ENCODE peak calls at places on chromosomes 11 and 22, in eight cellular contexts. One of them, this sample, is unnamed.

GRCh38 chr11:102495161-102496042 is 35.1 kb downstream of the MMP7 start:
- DNase-seq in choroid plexus epithelial cell: peak
- DNase-seq in activated CD8-positive, alpha-beta memory T cell treated with anti-CD3 and anti-CD28 coated beads, Interleukin-2, amount 50 U/mL, for 4 hours: peak
- DNase-seq in RWPE1: peak
- DNase-seq in ureter: no peak
- DNase-seq in NCI-H1105: peak
- DNase-seq in RPMI7951: peak
- DNase-seq in mammary epithelial cell: peak
- DNase-seq in this sample: peak

GRCh38 chr11:67613960-67614715 is 7.4 kb downstream of the NDUFV1 start:
- DNase-seq in choroid plexus epithelial cell: peak
- DNase-seq in RPMI7951: peak
- DNase-seq in mammary epithelial cell: peak
- DNase-seq in activated CD8-positive, alpha-beta memory T cell treated with anti-CD3 and anti-CD28 coated beads, Interleukin-2, amount 50 U/mL, for 4 hours: peak
- DNase-seq in RWPE1: peak
- DNase-seq in ureter: peak
- DNase-seq in NCI-H1105: peak
- DNase-seq in this sample: peak

GRCh38 chr22:40387758-40388157 is 17.4 kb downstream of the SGSM3 start:
- DNase-seq in mammary epithelial cell: no peak
- DNase-seq in ureter: no peak
- DNase-seq in activated CD8-positive, alpha-beta memory T cell treated with anti-CD3 and anti-CD28 coated beads, Interleukin-2, amount 50 U/mL, for 4 hours: no peak
- DNase-seq in NCI-H1105: no peak
- DNase-seq in RPMI7951: no peak
- DNase-seq in choroid plexus epithelial cell: no peak
- DNase-seq in RWPE1: no peak
- DNase-seq in this sample: no peak

GRCh38 chr11:44752727-44753126 is 26.0 kb downstream of the TSPAN18 start:
- DNase-seq in NCI-H1105: no peak
- DNase-seq in RPMI7951: no peak
- DNase-seq in RWPE1: no peak
- DNase-seq in choroid plexus epithelial cell: no peak
- DNase-seq in activated CD8-positive, alpha-beta memory T cell treated with anti-CD3 and anti-CD28 coated beads, Interleukin-2, amount 50 U/mL, for 4 hours: no peak
- DNase-seq in mammary epithelial cell: no peak
- DNase-seq in ureter: no peak
- DNase-seq in this sample: no peak

GRCh38 chr11:67616431-67617242 is 9.9 kb downstream of the NDUFV1 start:
- DNase-seq in choroid plexus epithelial cell: no peak
- DNase-seq in mammary epithelial cell: no peak
- DNase-seq in activated CD8-positive, alpha-beta memory T cell treated with anti-CD3 and anti-CD28 coated beads, Interleukin-2, amount 50 U/mL, for 4 hours: no peak
- DNase-seq in RWPE1: no peak
- DNase-seq in NCI-H1105: no peak
- DNase-seq in ureter: no peak
- DNase-seq in RPMI7951: no peak
- DNase-seq in this sample: peak

GRCh38 chr22:23219787-23220484 is 39.6 kb downstream of the BCR start:
- DNase-seq in mammary epithelial cell: peak
- DNase-seq in activated CD8-positive, alpha-beta memory T cell treated with anti-CD3 and anti-CD28 coated beads, Interleukin-2, amount 50 U/mL, for 4 hours: peak
- DNase-seq in NCI-H1105: no peak
- DNase-seq in RPMI7951: peak
- DNase-seq in RWPE1: peak
- DNase-seq in ureter: no peak
- DNase-seq in choroid plexus epithelial cell: peak
- DNase-seq in this sample: no peak

GRCh38 chr11:86115542-86116385 is 46.9 kb upstream of the PICALM start:
- DNase-seq in activated CD8-positive, alpha-beta memory T cell treated with anti-CD3 and anti-CD28 coated beads, Interleukin-2, amount 50 U/mL, for 4 hours: no peak
- DNase-seq in ureter: no peak
- DNase-seq in NCI-H1105: no peak
- DNase-seq in mammary epithelial cell: peak
- DNase-seq in choroid plexus epithelial cell: peak
- DNase-seq in RPMI7951: peak
- DNase-seq in RWPE1: no peak
- DNase-seq in this sample: no peak

GRCh38 chr22:45154383-45154782 is 9.3 kb upstream of the NUP50 start:
- DNase-seq in RPMI7951: no peak
- DNase-seq in NCI-H1105: no peak
- DNase-seq in choroid plexus epithelial cell: peak
- DNase-seq in activated CD8-positive, alpha-beta memory T cell treated with anti-CD3 and anti-CD28 coated beads, Interleukin-2, amount 50 U/mL, for 4 hours: no peak
- DNase-seq in mammary epithelial cell: no peak
- DNase-seq in RWPE1: no peak
- DNase-seq in ureter: no peak
- DNase-seq in this sample: no peak

GRCh38 chr11:128343870-128344269 is 243.5 kb downstream of the ETS1 start:
- DNase-seq in NCI-H1105: no peak
- DNase-seq in activated CD8-positive, alpha-beta memory T cell treated with anti-CD3 and anti-CD28 coated beads, Interleukin-2, amount 50 U/mL, for 4 hours: no peak
- DNase-seq in RWPE1: peak
- DNase-seq in RPMI7951: no peak
- DNase-seq in ureter: no peak
- DNase-seq in mammary epithelial cell: peak
- DNase-seq in choroid plexus epithelial cell: no peak
- DNase-seq in this sample: no peak

GRCh38 chr22:23777776-23778575 is 5.3 kb downstream of the MMP11 start:
- DNase-seq in NCI-H1105: no peak
- DNase-seq in mammary epithelial cell: no peak
- DNase-seq in RWPE1: no peak
- DNase-seq in activated CD8-positive, alpha-beta memory T cell treated with anti-CD3 and anti-CD28 coated beads, Interleukin-2, amount 50 U/mL, for 4 hours: no peak
- DNase-seq in choroid plexus epithelial cell: no peak
- DNase-seq in RPMI7951: no peak
- DNase-seq in ureter: no peak
- DNase-seq in this sample: no peak

GRCh38 chr11:72969894-72970335 is 155.7 kb downstream of the ATG16L2 start:
- DNase-seq in choroid plexus epithelial cell: peak
- DNase-seq in mammary epithelial cell: peak
- DNase-seq in RPMI7951: peak
- DNase-seq in RWPE1: no peak
- DNase-seq in NCI-H1105: no peak
- DNase-seq in ureter: no peak
- DNase-seq in activated CD8-positive, alpha-beta memory T cell treated with anti-CD3 and anti-CD28 coated beads, Interleukin-2, amount 50 U/mL, for 4 hours: no peak
- DNase-seq in this sample: no peak

GRCh38 chr22:47275479-47276218 is 513.2 kb downstream of the TBC1D22A start:
- DNase-seq in mammary epithelial cell: no peak
- DNase-seq in NCI-H1105: no peak
- DNase-seq in choroid plexus epithelial cell: peak
- DNase-seq in ureter: no peak
- DNase-seq in RWPE1: no peak
- DNase-seq in RPMI7951: peak
- DNase-seq in activated CD8-positive, alpha-beta memory T cell treated with anti-CD3 and anti-CD28 coated beads, Interleukin-2, amount 50 U/mL, for 4 hours: no peak
- DNase-seq in this sample: no peak

GRCh38 chr11:59423835-59424234 is 2.4 kb downstream of the OR5A2 start:
- DNase-seq in RWPE1: no peak
- DNase-seq in RPMI7951: no peak
- DNase-seq in choroid plexus epithelial cell: no peak
- DNase-seq in mammary epithelial cell: no peak
- DNase-seq in activated CD8-positive, alpha-beta memory T cell treated with anti-CD3 and anti-CD28 coated beads, Interleukin-2, amount 50 U/mL, for 4 hours: no peak
- DNase-seq in ureter: no peak
- DNase-seq in NCI-H1105: no peak
- DNase-seq in this sample: no peak

GRCh38 chr11:34859496-34859895 is 56.7 kb downstream of the APIP start:
- DNase-seq in choroid plexus epithelial cell: no peak
- DNase-seq in RWPE1: no peak
- DNase-seq in mammary epithelial cell: no peak
- DNase-seq in activated CD8-positive, alpha-beta memory T cell treated with anti-CD3 and anti-CD28 coated beads, Interleukin-2, amount 50 U/mL, for 4 hours: no peak
- DNase-seq in ureter: no peak
- DNase-seq in RPMI7951: no peak
- DNase-seq in NCI-H1105: no peak
- DNase-seq in this sample: no peak

GRCh38 chr11:1392111-1392510 is 2.4 kb downstream of the BRSK2 start:
- DNase-seq in RWPE1: no peak
- DNase-seq in NCI-H1105: peak
- DNase-seq in choroid plexus epithelial cell: no peak
- DNase-seq in mammary epithelial cell: no peak
- DNase-seq in activated CD8-positive, alpha-beta memory T cell treated with anti-CD3 and anti-CD28 coated beads, Interleukin-2, amount 50 U/mL, for 4 hours: no peak
- DNase-seq in ureter: no peak
- DNase-seq in RPMI7951: no peak
- DNase-seq in this sample: no peak

GRCh38 chr11:61959678-61960077 is 7.8 kb downstream of the FTH1 start:
- DNase-seq in ureter: peak
- DNase-seq in RWPE1: no peak
- DNase-seq in NCI-H1105: no peak
- DNase-seq in RPMI7951: no peak
- DNase-seq in activated CD8-positive, alpha-beta memory T cell treated with anti-CD3 and anti-CD28 coated beads, Interleukin-2, amount 50 U/mL, for 4 hours: no peak
- DNase-seq in choroid plexus epithelial cell: no peak
- DNase-seq in mammary epithelial cell: no peak
- DNase-seq in this sample: no peak

GRCh38 chr22:29049655-29050263 is 11.9 kb downstream of the C22orf31 start:
- DNase-seq in RPMI7951: no peak
- DNase-seq in activated CD8-positive, alpha-beta memory T cell treated with anti-CD3 and anti-CD28 coated beads, Interleukin-2, amount 50 U/mL, for 4 hours: no peak
- DNase-seq in choroid plexus epithelial cell: no peak
- DNase-seq in mammary epithelial cell: no peak
- DNase-seq in RWPE1: no peak
- DNase-seq in NCI-H1105: no peak
- DNase-seq in ureter: no peak
- DNase-seq in this sample: no peak

GRCh38 chr11:10495464-10495786 is 40.4 kb downstream of the AMPD3 start:
- DNase-seq in choroid plexus epithelial cell: no peak
- DNase-seq in ureter: peak
- DNase-seq in NCI-H1105: no peak
- DNase-seq in mammary epithelial cell: no peak
- DNase-seq in RPMI7951: no peak
- DNase-seq in activated CD8-positive, alpha-beta memory T cell treated with anti-CD3 and anti-CD28 coated beads, Interleukin-2, amount 50 U/mL, for 4 hours: no peak
- DNase-seq in RWPE1: no peak
- DNase-seq in this sample: no peak

GRCh38 chr11:64970731-64971151 is 1.2 kb downstream of the MAJIN start:
- DNase-seq in NCI-H1105: no peak
- DNase-seq in activated CD8-positive, alpha-beta memory T cell treated with anti-CD3 and anti-CD28 coated beads, Interleukin-2, amount 50 U/mL, for 4 hours: no peak
- DNase-seq in ureter: peak
- DNase-seq in RWPE1: peak
- DNase-seq in RPMI7951: no peak
- DNase-seq in mammary epithelial cell: peak
- DNase-seq in choroid plexus epithelial cell: no peak
- DNase-seq in this sample: no peak

GRCh38 chr11:69985331-69985653 is 92.8 kb upstream of the ANO1 start:
- DNase-seq in RPMI7951: no peak
- DNase-seq in ureter: no peak
- DNase-seq in mammary epithelial cell: no peak
- DNase-seq in NCI-H1105: no peak
- DNase-seq in RWPE1: no peak
- DNase-seq in choroid plexus epithelial cell: no peak
- DNase-seq in activated CD8-positive, alpha-beta memory T cell treated with anti-CD3 and anti-CD28 coated beads, Interleukin-2, amount 50 U/mL, for 4 hours: no peak
- DNase-seq in this sample: no peak

GRCh38 chr11:63961608-63962412 is 12.6 kb upstream of the COX8A start:
- DNase-seq in mammary epithelial cell: peak
- DNase-seq in ureter: peak
- DNase-seq in RWPE1: peak
- DNase-seq in RPMI7951: peak
- DNase-seq in activated CD8-positive, alpha-beta memory T cell treated with anti-CD3 and anti-CD28 coated beads, Interleukin-2, amount 50 U/mL, for 4 hours: no peak
- DNase-seq in choroid plexus epithelial cell: peak
- DNase-seq in NCI-H1105: peak
- DNase-seq in this sample: peak

GRCh38 chr22:26709617-26710390 is 52.4 kb downstream of the MIAT start:
- DNase-seq in RPMI7951: peak
- DNase-seq in choroid plexus epithelial cell: peak
- DNase-seq in NCI-H1105: no peak
- DNase-seq in mammary epithelial cell: no peak
- DNase-seq in RWPE1: no peak
- DNase-seq in ureter: no peak
- DNase-seq in activated CD8-positive, alpha-beta memory T cell treated with anti-CD3 and anti-CD28 coated beads, Interleukin-2, amount 50 U/mL, for 4 hours: no peak
- DNase-seq in this sample: no peak